ENCODE peak calls at places on chromosomes 7 and 10, in eight cellular contexts. K is right lobe of liver, D is uterus, I is vagina, H is breast epithelium, C is ovary, A is GM12878, P is transverse colon. L is an unnamed sample.

GRCh38 chr10:1107004-1107403 is 50.8 kb downstream of the WDR37 start:
- DNase-seq in K (no peak), D (no peak), I (no peak), H (no peak), C (no peak), A (no peak), P (no peak), L (no peak)

GRCh38 chr7:127347567-127348246 is 44.8 kb downstream of the ZNF800 start:
- DNase-seq in K (peak; percentile 83), D (peak; percentile 37), I (no peak), H (no peak), C (peak; percentile 27), A (no peak), P (peak; percentile 79), L (no peak)

GRCh38 chr7:36112969-36113368 is 40.1 kb upstream of the EEPD1 start:
- DNase-seq in K (no peak), D (no peak), I (no peak), H (no peak), C (no peak), A (no peak), P (no peak), L (no peak)

GRCh38 chr10:48608279-48608681 is 3.4 kb upstream of the ARHGAP22 start:
- DNase-seq in K (no peak), D (no peak), I (peak; percentile 76), H (no peak), C (no peak), A (peak; percentile 48), P (peak; percentile 39), L (no peak)

GRCh38 chr10:112815238-112816032 is 134.6 kb upstream of the TCF7L2 start:
- DNase-seq in K (no peak), D (no peak), I (no peak), H (no peak), C (no peak), A (no peak), P (no peak), L (no peak)

GRCh38 chr10:131207176-131207575 is 104.3 kb downstream of the TCERG1L start:
- DNase-seq in K (no peak), D (no peak), I (no peak), H (no peak), C (no peak), A (no peak), P (no peak), L (no peak)

GRCh38 chr10:68154211-68154497 is 44.9 kb downstream of the MYPN start:
- DNase-seq in K (no peak), D (peak; percentile 47), I (no peak), H (no peak), C (peak; percentile 77), A (no peak), P (no peak), L (no peak)

GRCh38 chr10:6917125-6917524 is 337.0 kb upstream of the PRKCQ start:
- DNase-seq in K (no peak), D (no peak), I (no peak), H (no peak), C (no peak), A (no peak), P (no peak), L (no peak)

GRCh38 chr7:91324663-91325062 is 60.4 kb downstream of the FZD1 start:
- DNase-seq in K (no peak), D (no peak), I (no peak), H (no peak), C (no peak), A (no peak), P (no peak), L (no peak)

GRCh38 chr7:27526991-27527722 is 135.5 kb downstream of the HIBADH start:
- DNase-seq in K (no peak), D (no peak), I (no peak), H (no peak), C (no peak), A (no peak), P (no peak), L (no peak)

GRCh38 chr10:96548589-96548988 is 34.9 kb upstream of the TLL2 start:
- DNase-seq in K (no peak), D (peak; percentile 21), I (no peak), H (no peak), C (peak; percentile 12), A (no peak), P (no peak), L (no peak)

GRCh38 chr7:85041599-85042216 is 145.1 kb downstream of the SEMA3D start:
- DNase-seq in K (no peak), D (peak; percentile 25), I (no peak), H (peak; percentile 56), C (peak; percentile 48), A (peak; percentile 3), P (peak; percentile 68), L (no peak)

GRCh38 chr10:29780639-29781038 is 145.9 kb upstream of the SVIL start:
- DNase-seq in K (no peak), D (no peak), I (peak; percentile 16), H (no peak), C (no peak), A (no peak), P (no peak), L (no peak)

GRCh38 chr10:29788113-29788512 is 153.3 kb upstream of the SVIL start:
- DNase-seq in K (no peak), D (no peak), I (no peak), H (no peak), C (no peak), A (no peak), P (no peak), L (no peak)

GRCh38 chr10:29780096-29780495 is 145.3 kb upstream of the SVIL start:
- DNase-seq in K (no peak), D (no peak), I (no peak), H (no peak), C (no peak), A (no peak), P (no peak), L (no peak)

GRCh38 chr10:29783211-29783947 is 148.6 kb upstream of the SVIL start:
- DNase-seq in K (no peak), D (no peak), I (no peak), H (no peak), C (no peak), A (no peak), P (no peak), L (no peak)

DNA sequence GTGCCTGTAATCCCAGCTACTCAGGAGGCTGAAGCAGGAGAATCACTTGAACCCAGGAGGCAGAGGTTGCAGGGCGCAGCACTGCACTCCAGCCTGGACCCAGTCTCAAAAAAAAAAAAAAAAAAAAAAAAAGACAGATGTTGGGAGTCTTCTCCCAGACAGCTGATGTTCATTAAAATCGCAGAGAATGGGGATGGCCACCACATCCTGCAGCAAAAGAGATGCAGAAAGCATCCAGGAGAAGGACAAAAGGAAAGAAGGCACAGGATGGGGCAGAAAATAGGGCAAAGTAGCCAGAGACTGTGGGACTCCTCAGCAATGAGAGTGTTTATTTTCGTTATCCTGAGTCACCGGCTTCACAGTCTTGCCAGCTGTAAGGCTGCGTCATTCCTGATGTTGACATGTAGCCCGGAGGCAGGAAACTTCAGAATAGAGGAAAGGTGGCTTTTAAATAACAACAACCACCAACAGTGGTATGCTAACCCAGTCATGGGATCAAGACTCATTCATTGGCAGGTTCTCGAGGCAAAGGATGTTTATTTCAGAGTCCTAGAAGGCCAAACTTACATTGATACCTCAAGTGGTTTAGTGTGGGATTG is 149.5 kb upstream of the SVIL start:
- DNase-seq in K (no peak), D (peak; percentile 68), I (peak; percentile 94), H (peak; percentile 90), C (peak; percentile 66), A (no peak), P (peak; percentile 39), L (no peak)
- TF ChIP-seq POLR2A in K (no peak), D (no peak), I (no peak), H (no peak), C (no peak), A (no peak), P (no peak), L (no peak)

DNA sequence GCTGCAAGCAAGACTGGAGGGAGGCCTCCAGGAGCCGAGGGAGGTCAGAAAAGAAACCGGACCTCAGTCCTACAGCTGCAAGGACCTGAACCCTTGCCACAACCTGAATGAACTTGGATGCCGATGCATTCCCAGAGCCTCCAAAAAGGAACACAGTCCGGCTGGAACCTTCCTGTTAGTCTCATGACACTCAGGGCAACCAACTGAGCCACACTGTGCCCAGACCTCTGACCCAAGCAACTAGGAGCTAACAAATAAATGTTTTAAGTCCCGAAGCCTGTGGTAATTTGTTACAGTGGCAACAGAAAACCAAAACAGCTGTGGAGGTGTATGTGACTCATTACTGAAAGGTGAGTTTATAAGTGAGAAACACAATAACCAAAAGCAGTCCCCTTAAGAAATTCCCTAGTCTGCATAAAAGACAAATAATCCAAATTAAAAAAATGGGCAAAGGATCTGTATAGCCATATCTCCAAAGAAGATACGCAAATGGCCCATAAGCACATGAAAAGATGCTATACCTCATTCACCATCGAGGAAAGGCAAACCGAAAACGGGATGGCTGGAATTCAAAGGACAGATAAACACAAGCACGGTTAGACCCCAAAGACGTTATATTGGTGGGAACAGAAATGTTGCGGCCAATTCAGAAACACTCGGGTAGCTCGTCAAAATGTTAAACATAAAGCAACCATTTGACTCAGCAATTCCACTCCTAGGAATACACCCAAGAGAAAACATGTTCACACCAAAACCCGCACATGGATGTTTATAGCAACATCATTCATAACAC is 24.8 kb downstream of the GNA12 start:
- DNase-seq in K (no peak), D (no peak), I (no peak), H (no peak), C (no peak), A (no peak), P (no peak), L (no peak)
- H3K27ac ChIP-seq in K (peak overlapping the region; percentile 79), D (peak overlapping the region; percentile 63), I (peak overlapping the region; percentile 68), H (no peak overlapping the region), C (no peak overlapping the region), A (no peak overlapping the region), P (no peak overlapping the region), L (no peak overlapping the region)

GRCh38 chr7:96320437-96320836 is 1.5 kb downstream of the SLC25A13 start:
- DNase-seq in K (no peak), D (no peak), I (no peak), H (no peak), C (no peak), A (peak; percentile 52), P (no peak), L (no peak)

GRCh38 chr7:96321670-96322372 is at the start of gene SLC25A13:
- DNase-seq in K (peak; percentile 97), D (peak; percentile 88), I (peak; percentile 94), H (peak; percentile 75), C (peak; percentile 91), A (peak; percentile 40), P (peak; percentile 93), L (peak; percentile 50)

GRCh38 chr7:96322373-96322695 is 436 bp upstream of the SLC25A13 start:
- DNase-seq in K (no peak), D (no peak), I (no peak), H (no peak), C (no peak), A (no peak), P (no peak), L (no peak)

GRCh38 chr7:96319444-96319843 is 2.5 kb downstream of the SLC25A13 start:
- DNase-seq in K (no peak), D (no peak), I (no peak), H (no peak), C (no peak), A (no peak), P (no peak), L (no peak)

GRCh38 chr7:96321041-96321669 is 743 bp downstream of the SLC25A13 start:
- DNase-seq in K (peak; percentile 94), D (peak; percentile 84), I (peak; percentile 96), H (peak; percentile 75), C (peak; percentile 75), A (peak; percentile 28), P (peak; percentile 90), L (peak; percentile 33)
- TF ChIP-seq POLR2A in K (no peak), D (peak; percentile 45), I (no peak), H (no peak), C (peak; percentile 8), A (no peak), P (peak; percentile 68), L (no peak)

GRCh38 chr7:39645482-39646407 is 22.4 kb downstream of the RALA start:
- DNase-seq in K (no peak), D (no peak), I (no peak), H (no peak), C (peak; percentile 36), A (no peak), P (no peak), L (no peak)
- H3K27ac ChIP-seq in K (no peak overlapping the region), D (no peak overlapping the region), I (no peak overlapping the region), H (no peak overlapping the region), C (no peak overlapping the region), A (no peak overlapping the region), P (no peak overlapping the region), L (no peak overlapping the region)